ENCODE peak calls at places on chromosome 4, in five cellular contexts. P, Y, D, C and M are unnamed samples.

GRCh38 chr4:57044279-57044678 is 65.6 kb downstream of the POLR2B start:
- DNase-seq in Y (no peak), D (no peak), C (no peak), P (no peak), M (no peak)

GRCh38 chr4:109559625-109559982 is 442 bp upstream of the MCUB start:
- DNase-seq in D (peak), C (no peak), Y (no peak), P (peak), M (peak)

GRCh38 chr4:98557497-98557896 is 100.9 kb downstream of the TSPAN5 start:
- DNase-seq in C (no peak), D (no peak), P (peak), Y (no peak), M (no peak)

GRCh38 chr4:26239796-26240195 is 81.0 kb upstream of the RBPJ start:
- DNase-seq in C (no peak), P (no peak), D (no peak), Y (no peak), M (no peak)

GRCh38 chr4:128821151-128821550 is 11.7 kb downstream of the JADE1 start:
- DNase-seq in Y (no peak), P (no peak), D (no peak), C (no peak), M (no peak)

GRCh38 chr4:121742794-121743193 is 22.2 kb downstream of the SMIM43 start:
- DNase-seq in Y (no peak), C (no peak), P (no peak), D (no peak), M (no peak)

GRCh38 chr4:18077808-18078207 is 56.3 kb upstream of the LCORL start:
- DNase-seq in C (no peak), P (peak), Y (no peak), D (no peak), M (no peak)

GRCh38 chr4:47882228-47882627 is 32.2 kb downstream of the NFXL1 start:
- DNase-seq in C (no peak), P (peak), Y (no peak), D (no peak), M (no peak)

GRCh38 chr4:25889626-25890025 is 24.4 kb upstream of the SMIM20 start:
- DNase-seq in Y (no peak), C (no peak), P (no peak), D (no peak), M (no peak)

GRCh38 chr4:124111922-124112321 is 600.6 kb downstream of the ANKRD50 start:
- DNase-seq in P (peak), D (peak), Y (no peak), C (peak), M (no peak)

GRCh38 chr4:93183589-93183988 is 645.0 kb upstream of the ATOH1 start:
- DNase-seq in D (no peak), Y (no peak), P (no peak), C (no peak), M (no peak)

GRCh38 chr4:7120341-7120740 is 52.5 kb upstream of the GRPEL1 start:
- DNase-seq in Y (no peak), P (peak), C (no peak), D (no peak), M (no peak)

GRCh38 chr4:183504930-183505555 is at the start of gene ING2:
- DNase-seq in D (peak), P (no peak), C (peak), Y (peak), M (peak)

GRCh38 chr4:67909910-67910905 is 26.4 kb upstream of the TMPRSS11D start:
- DNase-seq in P (peak), D (peak), Y (no peak), C (no peak), M (no peak)

GRCh38 chr4:87317527-87317926 is 5.2 kb downstream of the HSD17B13 start:
- DNase-seq in Y (no peak), P (no peak), C (no peak), D (no peak), M (no peak)

GRCh38 chr4:157739237-157739636 is 433.6 kb downstream of the GASK1B start:
- DNase-seq in P (no peak), Y (no peak), D (peak), C (no peak), M (no peak)

GRCh38 chr4:87055340-87055739 is 120.5 kb downstream of the AFF1 start:
- DNase-seq in D (no peak), C (no peak), P (no peak), Y (no peak), M (no peak)

GRCh38 chr4:174262624-174263444 is 20.6 kb downstream of the FBXO8 start:
- DNase-seq in P (no peak), Y (no peak), C (no peak), D (no peak), M (no peak)

GRCh38 chr4:173057442-173057841 is 111.2 kb upstream of the GALNT7 start:
- DNase-seq in C (no peak), D (no peak), Y (no peak), P (peak), M (no peak)

GRCh38 chr4:169922632-169923276 is 103.4 kb downstream of the MFAP3L start:
- DNase-seq in D (no peak), Y (no peak), P (no peak), C (no peak), M (no peak)

GRCh38 chr4:104942990-104943758 is 203.5 kb upstream of the TET2 start:
- DNase-seq in C (peak), Y (no peak), P (no peak), D (no peak), M (no peak)

GRCh38 chr4:82216231-82216630 is 157.6 kb downstream of the HNRNPD start:
- DNase-seq in D (no peak), P (no peak), Y (no peak), C (peak), M (no peak)

GRCh38 chr4:184408711-184409081 is 65.7 kb downstream of the IRF2 start:
- DNase-seq in D (no peak), Y (no peak), P (no peak), C (no peak), M (no peak)

GRCh38 chr4:174427562-174428140 is 94.6 kb downstream of the HPGD start:
- DNase-seq in P (no peak), D (no peak), Y (no peak), C (peak), M (no peak)

GRCh38 chr4:67877086-67877485 is 6.7 kb downstream of the TMPRSS11D start:
- DNase-seq in Y (no peak), P (no peak), C (no peak), D (no peak), M (no peak)

GRCh38 chr4:173039617-173040176 is 128.9 kb upstream of the GALNT7 start:
- DNase-seq in C (no peak), Y (no peak), P (no peak), D (peak), M (no peak)

GRCh38 chr4:66032571-66032970 is 362.3 kb upstream of the EPHA5 start:
- DNase-seq in C (no peak), D (no peak), P (no peak), Y (no peak), M (no peak)

GRCh38 chr4:182577411-182577810 is 334.2 kb downstream of the TENM3 start:
- DNase-seq in D (no peak), Y (no peak), P (no peak), C (no peak), M (no peak)

GRCh38 chr4:103415801-103416200 is 217.7 kb upstream of the CENPE start:
- DNase-seq in P (no peak), Y (no peak), D (no peak), C (no peak), M (no peak)

GRCh38 chr4:78020677-78021076 is 36.4 kb upstream of the FRAS1 start:
- DNase-seq in P (no peak), Y (no peak), D (no peak), C (no peak), M (no peak)

GRCh38 chr4:185903205-185903604 is 91.2 kb upstream of the SORBS2 start:
- DNase-seq in C (no peak), D (peak), Y (no peak), P (no peak), M (no peak)

GRCh38 chr4:10887600-10887999 is 203.0 kb upstream of the CLNK start:
- DNase-seq in C (no peak), P (no peak), Y (no peak), D (no peak), M (no peak)

GRCh38 chr4:7821245-7822165 is 118.2 kb downstream of the AFAP1 start:
- DNase-seq in P (no peak), D (no peak), Y (no peak), C (no peak), M (no peak)

GRCh38 chr4:121938282-121939092 is 13.4 kb downstream of the TRPC3 start:
- DNase-seq in P (peak), Y (no peak), D (no peak), C (no peak), M (no peak)

GRCh38 chr4:7950301-7951092 is 10.8 kb upstream of the AFAP1 start:
- DNase-seq in P (no peak), C (no peak), D (no peak), Y (no peak), M (no peak)